ENCODE peak calls at places on chromosome X, in nine cellular contexts. U is mucosa of descending colon; Y is EH; M is nephron progenitor cell; O is activated CD4-positive, alpha-beta T cell treated with anti-CD3 and anti-CD28 coated beads for 1 hour; K is OCI-LY7; V is ELF-1; L is chondrocyte; G is activated gamma-delta T cell treated with Interleukin-2 at 50 U/mL for 16 hours. Z is an unnamed sample.

GRCh38 chrX:54446084-54446483 is 5.9 kb downstream of the TSR2 start:
- DNase-seq in K (no peak), V (peak), L (no peak), Y (no peak), O (no peak), M (no peak), G (no peak), U (no peak), Z (no peak)

GRCh38 chrX:95346854-95347253 is 1337.8 kb upstream of the DIAPH2 start:
- DNase-seq in V (no peak), M (no peak), K (no peak), U (no peak), O (no peak), G (no peak), Y (no peak), L (no peak), Z (no peak)

GRCh38 chrX:123731987-123732678 is 719 bp downstream of the THOC2 start:
- DNase-seq in V (peak), G (no peak), M (peak), O (no peak), U (peak), L (no peak), K (no peak), Y (peak), Z (no peak)

GRCh38 chrX:38694394-38694793 is 106.9 kb upstream of the MID1IP1 start:
- DNase-seq in L (no peak), V (no peak), K (no peak), O (no peak), G (no peak), U (no peak), Y (no peak), M (no peak), Z (no peak)

GRCh38 chrX:131264053-131264452 is 25.1 kb downstream of the IGSF1 start:
- DNase-seq in U (no peak), M (no peak), L (no peak), V (no peak), Y (no peak), O (no peak), G (no peak), K (no peak), Z (no peak)

GRCh38 chrX:152588206-152588605 is 49.5 kb upstream of the GABRQ start:
- DNase-seq in O (no peak), K (no peak), U (no peak), Y (no peak), M (no peak), V (no peak), L (no peak), G (no peak), Z (no peak)

GRCh38 chrX:3299626-3300025 is 46.8 kb downstream of the MXRA5 start:
- DNase-seq in M (no peak), L (no peak), V (no peak), O (no peak), U (no peak), K (no peak), Y (peak), G (no peak), Z (no peak)

GRCh38 chrX:134026732-134027311 is 41.4 kb upstream of the GPC3 start:
- DNase-seq in G (no peak), U (peak), Y (peak), K (no peak), O (peak), M (peak), L (no peak), V (peak), Z (no peak)

GRCh38 chrX:17414057-17414658 is 39.2 kb downstream of the NHS start:
- DNase-seq in Y (no peak), V (no peak), M (no peak), K (no peak), U (no peak), O (no peak), L (no peak), G (no peak), Z (no peak)

GRCh38 chrX:147119088-147119487 is 304.5 kb upstream of the CXorf51A start:
- DNase-seq in M (no peak), L (no peak), Y (no peak), U (no peak), V (no peak), K (no peak), O (no peak), G (no peak), Z (no peak)

GRCh38 chrX:119698835-119699234 is 5.9 kb upstream of the SEPTIN6 start:
- DNase-seq in G (no peak), M (peak), L (no peak), V (peak), U (peak), K (peak), Y (peak), O (no peak), Z (no peak)